ENCODE peak calls at places on chromosomes 5 and 9, in seven cellular contexts. One of them, this sample, is unnamed.

GRCh38 chr9:71743217-71743705 is 25.1 kb downstream of the CEMIP2 start:
- DNase-seq in COR-L47: no peak
- DNase-seq in ACHN: no peak
- DNase-seq in KG1: no peak
- DNase-seq in body of pancreas: no peak
- DNase-seq in activated naive CD4-positive, alpha-beta T cell treated with anti-CD3 and anti-CD28 coated beads for 36 hours: no peak
- DNase-seq in MCF 10A: peak; percentile 78
- DNase-seq in this sample: no peak

GRCh38 chr5:465591-466403 is 22.8 kb downstream of the EXOC3 start:
- DNase-seq in activated naive CD4-positive, alpha-beta T cell treated with anti-CD3 and anti-CD28 coated beads for 36 hours: no peak
- DNase-seq in KG1: no peak
- DNase-seq in body of pancreas: no peak
- DNase-seq in ACHN: no peak
- DNase-seq in COR-L47: no peak
- DNase-seq in MCF 10A: no peak
- DNase-seq in this sample: no peak

GRCh38 chr9:77846957-77847574 is 184.5 kb downstream of the GNAQ start:
- DNase-seq in MCF 10A: no peak
- DNase-seq in COR-L47: peak; percentile 9
- DNase-seq in KG1: no peak
- DNase-seq in activated naive CD4-positive, alpha-beta T cell treated with anti-CD3 and anti-CD28 coated beads for 36 hours: no peak
- DNase-seq in ACHN: no peak
- DNase-seq in body of pancreas: no peak
- DNase-seq in this sample: peak; percentile 40

GRCh38 chr5:7850533-7851239 is at the start of gene CFAP90:
- DNase-seq in KG1: no peak
- DNase-seq in ACHN: peak; percentile 47
- DNase-seq in MCF 10A: no peak
- DNase-seq in COR-L47: peak; percentile 12
- DNase-seq in activated naive CD4-positive, alpha-beta T cell treated with anti-CD3 and anti-CD28 coated beads for 36 hours: peak; percentile 11
- DNase-seq in body of pancreas: peak; percentile 86
- DNase-seq in this sample: no peak

GRCh38 chr9:134170525-134171315 is 6.4 kb upstream of the RNU6ATAC start:
- DNase-seq in ACHN: no peak
- DNase-seq in activated naive CD4-positive, alpha-beta T cell treated with anti-CD3 and anti-CD28 coated beads for 36 hours: no peak
- DNase-seq in COR-L47: no peak
- DNase-seq in body of pancreas: no peak
- DNase-seq in KG1: no peak
- DNase-seq in MCF 10A: no peak
- DNase-seq in this sample: no peak

GRCh38 chr9:69380811-69381210 is 55.8 kb downstream of the ENTREP1 start:
- DNase-seq in KG1: no peak
- DNase-seq in ACHN: no peak
- DNase-seq in MCF 10A: no peak
- DNase-seq in COR-L47: no peak
- DNase-seq in activated naive CD4-positive, alpha-beta T cell treated with anti-CD3 and anti-CD28 coated beads for 36 hours: no peak
- DNase-seq in body of pancreas: no peak
- DNase-seq in this sample: no peak

GRCh38 chr5:107560377-107560776 is 110.4 kb downstream of the EFNA5 start:
- DNase-seq in body of pancreas: no peak
- DNase-seq in KG1: no peak
- DNase-seq in COR-L47: no peak
- DNase-seq in activated naive CD4-positive, alpha-beta T cell treated with anti-CD3 and anti-CD28 coated beads for 36 hours: no peak
- DNase-seq in ACHN: no peak
- DNase-seq in MCF 10A: no peak
- DNase-seq in this sample: no peak

GRCh38 chr5:91033370-91033769 is 349.7 kb downstream of the ARRDC3 start:
- DNase-seq in activated naive CD4-positive, alpha-beta T cell treated with anti-CD3 and anti-CD28 coated beads for 36 hours: no peak
- DNase-seq in ACHN: no peak
- DNase-seq in COR-L47: no peak
- DNase-seq in MCF 10A: no peak
- DNase-seq in body of pancreas: peak; percentile 8
- DNase-seq in KG1: no peak
- DNase-seq in this sample: no peak

GRCh38 chr5:72108200-72109050 is 1.1 kb downstream of the MAP1B start:
- DNase-seq in activated naive CD4-positive, alpha-beta T cell treated with anti-CD3 and anti-CD28 coated beads for 36 hours: peak; percentile 13
- DNase-seq in body of pancreas: peak; percentile 69
- DNase-seq in KG1: no peak
- DNase-seq in COR-L47: peak; percentile 76
- DNase-seq in ACHN: peak; percentile 68
- DNase-seq in MCF 10A: peak; percentile 38
- DNase-seq in this sample: peak; percentile 64

GRCh38 chr5:171115519-171115918 is 193.5 kb upstream of the TLX3 start:
- DNase-seq in COR-L47: no peak
- DNase-seq in ACHN: no peak
- DNase-seq in activated naive CD4-positive, alpha-beta T cell treated with anti-CD3 and anti-CD28 coated beads for 36 hours: no peak
- DNase-seq in MCF 10A: no peak
- DNase-seq in KG1: no peak
- DNase-seq in body of pancreas: no peak
- DNase-seq in this sample: no peak

GRCh38 chr5:80435476-80435875 is 27.6 kb downstream of the ZFYVE16 start:
- DNase-seq in ACHN: no peak
- DNase-seq in body of pancreas: no peak
- DNase-seq in MCF 10A: no peak
- DNase-seq in activated naive CD4-positive, alpha-beta T cell treated with anti-CD3 and anti-CD28 coated beads for 36 hours: no peak
- DNase-seq in KG1: no peak
- DNase-seq in COR-L47: no peak
- DNase-seq in this sample: no peak

GRCh38 chr5:56493751-56494150 is 260.6 kb upstream of the ANKRD55 start:
- DNase-seq in MCF 10A: no peak
- DNase-seq in COR-L47: no peak
- DNase-seq in activated naive CD4-positive, alpha-beta T cell treated with anti-CD3 and anti-CD28 coated beads for 36 hours: no peak
- DNase-seq in KG1: no peak
- DNase-seq in ACHN: no peak
- DNase-seq in body of pancreas: no peak
- DNase-seq in this sample: no peak

GRCh38 chr9:133344979-133345378 is 3.0 kb downstream of the MED22 start:
- DNase-seq in MCF 10A: no peak
- DNase-seq in body of pancreas: no peak
- DNase-seq in activated naive CD4-positive, alpha-beta T cell treated with anti-CD3 and anti-CD28 coated beads for 36 hours: no peak
- DNase-seq in KG1: no peak
- DNase-seq in ACHN: no peak
- DNase-seq in COR-L47: no peak
- DNase-seq in this sample: no peak

GRCh38 chr5:103375356-103375755 is 116.8 kb downstream of the MACIR start:
- DNase-seq in ACHN: no peak
- DNase-seq in body of pancreas: peak; percentile 22
- DNase-seq in activated naive CD4-positive, alpha-beta T cell treated with anti-CD3 and anti-CD28 coated beads for 36 hours: no peak
- DNase-seq in KG1: no peak
- DNase-seq in MCF 10A: peak; percentile 43
- DNase-seq in COR-L47: no peak
- DNase-seq in this sample: peak; percentile 6

GRCh38 chr5:98468188-98468869 is 305.1 kb upstream of the RGMB start:
- DNase-seq in KG1: no peak
- DNase-seq in MCF 10A: peak; percentile 58
- DNase-seq in body of pancreas: no peak
- DNase-seq in ACHN: peak; percentile 59
- DNase-seq in COR-L47: no peak
- DNase-seq in activated naive CD4-positive, alpha-beta T cell treated with anti-CD3 and anti-CD28 coated beads for 36 hours: no peak
- DNase-seq in this sample: peak; percentile 63

GRCh38 chr9:108473209-108474112 is 382.3 kb downstream of the ACTL7B start:
- DNase-seq in activated naive CD4-positive, alpha-beta T cell treated with anti-CD3 and anti-CD28 coated beads for 36 hours: no peak
- DNase-seq in COR-L47: peak; percentile 75
- DNase-seq in body of pancreas: peak; percentile 5
- DNase-seq in ACHN: no peak
- DNase-seq in MCF 10A: peak; percentile 91
- DNase-seq in KG1: no peak
- DNase-seq in this sample: peak; percentile 56

GRCh38 chr9:18071651-18072060 is 402.3 kb upstream of the ADAMTSL1 start:
- DNase-seq in KG1: no peak
- DNase-seq in MCF 10A: peak; percentile 23
- DNase-seq in ACHN: no peak
- DNase-seq in COR-L47: no peak
- DNase-seq in activated naive CD4-positive, alpha-beta T cell treated with anti-CD3 and anti-CD28 coated beads for 36 hours: no peak
- DNase-seq in body of pancreas: no peak
- DNase-seq in this sample: no peak

GRCh38 chr5:43192558-43193170 is 639 bp downstream of the NIM1K start:
- DNase-seq in activated naive CD4-positive, alpha-beta T cell treated with anti-CD3 and anti-CD28 coated beads for 36 hours: peak; percentile 34
- DNase-seq in MCF 10A: no peak
- DNase-seq in COR-L47: peak; percentile 35
- DNase-seq in KG1: no peak
- DNase-seq in ACHN: peak; percentile 15
- DNase-seq in body of pancreas: peak; percentile 44
- DNase-seq in this sample: no peak

GRCh38 chr9:68726489-68726888 is 21.4 kb downstream of the PIP5K1B start:
- DNase-seq in ACHN: no peak
- DNase-seq in KG1: no peak
- DNase-seq in COR-L47: no peak
- DNase-seq in body of pancreas: no peak
- DNase-seq in activated naive CD4-positive, alpha-beta T cell treated with anti-CD3 and anti-CD28 coated beads for 36 hours: no peak
- DNase-seq in MCF 10A: no peak
- DNase-seq in this sample: no peak

GRCh38 chr9:5851445-5851844 is 18.5 kb upstream of the ERMP1 start:
- DNase-seq in MCF 10A: peak; percentile 93
- DNase-seq in KG1: peak; percentile 44
- DNase-seq in activated naive CD4-positive, alpha-beta T cell treated with anti-CD3 and anti-CD28 coated beads for 36 hours: peak; percentile 73
- DNase-seq in body of pancreas: no peak
- DNase-seq in COR-L47: no peak
- DNase-seq in ACHN: no peak
- DNase-seq in this sample: no peak

GRCh38 chr5:36240779-36241635 is 718 bp downstream of the NADK2 start:
- DNase-seq in COR-L47: no peak
- DNase-seq in MCF 10A: peak; percentile 63
- DNase-seq in body of pancreas: peak; percentile 74
- DNase-seq in activated naive CD4-positive, alpha-beta T cell treated with anti-CD3 and anti-CD28 coated beads for 36 hours: peak; percentile 33
- DNase-seq in ACHN: peak; percentile 64
- DNase-seq in KG1: peak; percentile 48
- DNase-seq in this sample: peak; percentile 50

GRCh38 chr5:929596-929995 is 36.9 kb downstream of the TRIP13 start:
- DNase-seq in ACHN: no peak
- DNase-seq in KG1: no peak
- DNase-seq in COR-L47: no peak
- DNase-seq in body of pancreas: no peak
- DNase-seq in MCF 10A: no peak
- DNase-seq in activated naive CD4-positive, alpha-beta T cell treated with anti-CD3 and anti-CD28 coated beads for 36 hours: no peak
- DNase-seq in this sample: no peak

GRCh38 chr5:91244380-91245073 is 138.6 kb downstream of the ARRDC3 start:
- DNase-seq in COR-L47: no peak
- DNase-seq in activated naive CD4-positive, alpha-beta T cell treated with anti-CD3 and anti-CD28 coated beads for 36 hours: no peak
- DNase-seq in MCF 10A: no peak
- DNase-seq in ACHN: no peak
- DNase-seq in KG1: no peak
- DNase-seq in body of pancreas: no peak
- DNase-seq in this sample: no peak

GRCh38 chr9:86287013-86287412 is 4.7 kb upstream of the ISCA1 start:
- DNase-seq in body of pancreas: no peak
- DNase-seq in COR-L47: peak; percentile 8
- DNase-seq in ACHN: peak; percentile 7
- DNase-seq in KG1: no peak
- DNase-seq in MCF 10A: peak; percentile 62
- DNase-seq in activated naive CD4-positive, alpha-beta T cell treated with anti-CD3 and anti-CD28 coated beads for 36 hours: peak; percentile 41
- DNase-seq in this sample: no peak

GRCh38 chr5:101370240-101370639 is 467.2 kb upstream of the ST8SIA4 start:
- DNase-seq in KG1: no peak
- DNase-seq in activated naive CD4-positive, alpha-beta T cell treated with anti-CD3 and anti-CD28 coated beads for 36 hours: no peak
- DNase-seq in ACHN: peak; percentile 5
- DNase-seq in COR-L47: no peak
- DNase-seq in body of pancreas: no peak
- DNase-seq in MCF 10A: no peak
- DNase-seq in this sample: no peak

GRCh38 chr9:118104385-118104784 is 400.2 kb downstream of the TLR4 start:
- DNase-seq in COR-L47: no peak
- DNase-seq in MCF 10A: no peak
- DNase-seq in KG1: no peak
- DNase-seq in body of pancreas: no peak
- DNase-seq in ACHN: no peak
- DNase-seq in activated naive CD4-positive, alpha-beta T cell treated with anti-CD3 and anti-CD28 coated beads for 36 hours: no peak
- DNase-seq in this sample: no peak

GRCh38 chr9:92748233-92748497 is 16.5 kb downstream of the BICD2 start:
- DNase-seq in body of pancreas: no peak
- DNase-seq in ACHN: no peak
- DNase-seq in COR-L47: no peak
- DNase-seq in KG1: no peak
- DNase-seq in activated naive CD4-positive, alpha-beta T cell treated with anti-CD3 and anti-CD28 coated beads for 36 hours: no peak
- DNase-seq in MCF 10A: no peak
- DNase-seq in this sample: no peak

GRCh38 chr9:83675466-83675865 is 32.3 kb downstream of the UBQLN1 start:
- DNase-seq in COR-L47: no peak
- DNase-seq in MCF 10A: no peak
- DNase-seq in body of pancreas: no peak
- DNase-seq in ACHN: no peak
- DNase-seq in activated naive CD4-positive, alpha-beta T cell treated with anti-CD3 and anti-CD28 coated beads for 36 hours: no peak
- DNase-seq in KG1: no peak
- DNase-seq in this sample: no peak

GRCh38 chr9:77021289-77021927 is 2.0 kb downstream of the FOXB2 start:
- DNase-seq in MCF 10A: no peak
- DNase-seq in activated naive CD4-positive, alpha-beta T cell treated with anti-CD3 and anti-CD28 coated beads for 36 hours: no peak
- DNase-seq in ACHN: no peak
- DNase-seq in COR-L47: no peak
- DNase-seq in body of pancreas: no peak
- DNase-seq in KG1: no peak
- DNase-seq in this sample: no peak

GRCh38 chr5:119343766-119344165 is 12.1 kb upstream of the TNFAIP8 start:
- DNase-seq in KG1: no peak
- DNase-seq in COR-L47: no peak
- DNase-seq in body of pancreas: no peak
- DNase-seq in MCF 10A: peak; percentile 56
- DNase-seq in ACHN: no peak
- DNase-seq in activated naive CD4-positive, alpha-beta T cell treated with anti-CD3 and anti-CD28 coated beads for 36 hours: peak; percentile 78
- DNase-seq in this sample: no peak

GRCh38 chr9:134351777-134352176 is 25.5 kb downstream of the RXRA start:
- DNase-seq in MCF 10A: no peak
- DNase-seq in ACHN: no peak
- DNase-seq in body of pancreas: no peak
- DNase-seq in COR-L47: no peak
- DNase-seq in KG1: no peak
- DNase-seq in activated naive CD4-positive, alpha-beta T cell treated with anti-CD3 and anti-CD28 coated beads for 36 hours: no peak
- DNase-seq in this sample: no peak

GRCh38 chr5:53643445-53643844 is 83.0 kb downstream of the NDUFS4 start:
- DNase-seq in activated naive CD4-positive, alpha-beta T cell treated with anti-CD3 and anti-CD28 coated beads for 36 hours: no peak
- DNase-seq in COR-L47: no peak
- DNase-seq in KG1: no peak
- DNase-seq in body of pancreas: no peak
- DNase-seq in MCF 10A: no peak
- DNase-seq in ACHN: no peak
- DNase-seq in this sample: no peak

GRCh38 chr5:171592741-171593140 is 173.3 kb downstream of the FGF18 start:
- DNase-seq in body of pancreas: no peak
- DNase-seq in KG1: no peak
- DNase-seq in MCF 10A: peak; percentile 23
- DNase-seq in ACHN: no peak
- DNase-seq in activated naive CD4-positive, alpha-beta T cell treated with anti-CD3 and anti-CD28 coated beads for 36 hours: no peak
- DNase-seq in COR-L47: no peak
- DNase-seq in this sample: no peak

GRCh38 chr5:132098151-132098594 is 24.6 kb downstream of the CSF2 start:
- DNase-seq in MCF 10A: no peak
- DNase-seq in body of pancreas: no peak
- DNase-seq in ACHN: no peak
- DNase-seq in activated naive CD4-positive, alpha-beta T cell treated with anti-CD3 and anti-CD28 coated beads for 36 hours: peak; percentile 46
- DNase-seq in COR-L47: no peak
- DNase-seq in KG1: no peak
- DNase-seq in this sample: no peak

GRCh38 chr9:111036068-111036789 is 2.0 kb downstream of the LPAR1 start:
- DNase-seq in activated naive CD4-positive, alpha-beta T cell treated with anti-CD3 and anti-CD28 coated beads for 36 hours: no peak
- DNase-seq in MCF 10A: no peak
- DNase-seq in KG1: no peak
- DNase-seq in ACHN: no peak
- DNase-seq in body of pancreas: peak; percentile 73
- DNase-seq in COR-L47: no peak
- DNase-seq in this sample: no peak

GRCh38 chr5:61304611-61305369 is 27.3 kb upstream of the ZSWIM6 start:
- DNase-seq in activated naive CD4-positive, alpha-beta T cell treated with anti-CD3 and anti-CD28 coated beads for 36 hours: no peak
- DNase-seq in KG1: no peak
- DNase-seq in MCF 10A: peak; percentile 89
- DNase-seq in COR-L47: no peak
- DNase-seq in body of pancreas: peak; percentile 38
- DNase-seq in ACHN: peak; percentile 86
- DNase-seq in this sample: peak; percentile 37

GRCh38 chr9:20987521-20987920 is 43.9 kb downstream of the HACD4 start:
- DNase-seq in activated naive CD4-positive, alpha-beta T cell treated with anti-CD3 and anti-CD28 coated beads for 36 hours: no peak
- DNase-seq in MCF 10A: no peak
- DNase-seq in COR-L47: no peak
- DNase-seq in ACHN: no peak
- DNase-seq in body of pancreas: no peak
- DNase-seq in KG1: no peak
- DNase-seq in this sample: no peak

GRCh38 chr5:100595152-100595811 is 60.1 kb downstream of the FAM174A start:
- DNase-seq in ACHN: peak; percentile 81
- DNase-seq in MCF 10A: peak; percentile 82
- DNase-seq in activated naive CD4-positive, alpha-beta T cell treated with anti-CD3 and anti-CD28 coated beads for 36 hours: no peak
- DNase-seq in body of pancreas: peak; percentile 83
- DNase-seq in KG1: no peak
- DNase-seq in COR-L47: no peak
- DNase-seq in this sample: no peak